ENCODE peak calls at places on chromosomes 13 and 19, in ten cellular contexts. L, A, C, M, J, V, P, W, N and U are unnamed samples.

GRCh38 chr19:48308695-48309586 is 16.4 kb upstream of the EMP3 start:
- DNase-seq in N (no peak), J (no peak), P (peak), W (no peak), V (no peak), M (peak), A (no peak), L (no peak), C (no peak), U (no peak)

GRCh38 chr19:8831373-8831772 is 731 bp downstream of the ZNF558 start:
- DNase-seq in J (no peak), C (no peak), L (no peak), W (no peak), A (no peak), N (no peak), M (no peak), V (no peak), P (peak), U (no peak)

GRCh38 chr19:46787331-46788100 is 878 bp downstream of the SLC1A5 start:
- DNase-seq in N (peak), C (no peak), A (peak), V (peak), L (peak), P (peak), W (no peak), J (no peak), M (peak), U (peak)

GRCh38 chr19:54481326-54481930 is 8.3 kb upstream of the CDC42EP5 start:
- DNase-seq in A (peak), P (peak), J (no peak), M (peak), W (no peak), V (no peak), N (no peak), L (no peak), C (peak), U (peak)

GRCh38 chr13:44174769-44175425 is 198.7 kb upstream of the SERP2 start:
- DNase-seq in M (no peak), L (peak), A (peak), N (no peak), V (peak), W (no peak), P (no peak), C (no peak), J (no peak), U (no peak)

GRCh38 chr19:12628040-12629022 is 17.6 kb downstream of the ZNF791 start:
- DNase-seq in A (peak), N (no peak), V (peak), L (peak), P (no peak), M (peak), J (no peak), C (no peak), W (no peak), U (no peak)

GRCh38 chr19:2962018-2962670 is 15.2 kb upstream of the TLE6 start:
- DNase-seq in N (no peak), A (peak), P (peak), J (no peak), C (peak), W (no peak), V (peak), M (peak), L (peak), U (peak)

GRCh38 chr19:10817291-10818038 is 18.5 kb downstream of the TMED1 start:
- DNase-seq in C (no peak), P (no peak), N (no peak), J (no peak), A (peak), M (peak), L (peak), V (peak), W (no peak), U (no peak)

GRCh38 chr13:109892101-109892500 is 105.7 kb upstream of the IRS2 start:
- DNase-seq in N (no peak), P (no peak), C (no peak), V (no peak), W (no peak), L (no peak), M (no peak), J (no peak), A (no peak), U (no peak)

GRCh38 chr19:23832717-23833327 is 74.1 kb upstream of the ZNF681 start:
- DNase-seq in P (no peak), J (no peak), N (no peak), W (no peak), V (no peak), M (no peak), C (no peak), A (no peak), L (no peak), U (no peak)

GRCh38 chr13:33242984-33243617 is 42.5 kb downstream of the STARD13 start:
- DNase-seq in J (no peak), N (no peak), P (no peak), C (no peak), V (no peak), A (no peak), W (no peak), M (no peak), L (no peak), U (no peak)

GRCh38 chr13:59677966-59678814 is 485.5 kb downstream of the DIAPH3 start:
- DNase-seq in L (peak), P (peak), V (peak), W (no peak), N (no peak), A (peak), J (peak), M (peak), C (peak), U (no peak)

GRCh38 chr19:7673995-7674667 is 2.8 kb upstream of the MCEMP1 start:
- DNase-seq in A (peak), L (peak), W (no peak), N (no peak), M (peak), P (peak), J (no peak), C (no peak), V (peak), U (peak)

GRCh38 chr19:55591555-55591954 is 7.8 kb downstream of the FIZ1 start:
- DNase-seq in V (no peak), J (no peak), W (no peak), A (no peak), C (no peak), N (no peak), M (peak), P (no peak), L (no peak), U (no peak)

GRCh38 chr13:46519177-46519576 is 33.8 kb upstream of the LRCH1 start:
- DNase-seq in V (no peak), A (no peak), C (no peak), P (no peak), L (no peak), W (no peak), N (no peak), M (no peak), J (no peak), U (no peak)

GRCh38 chr13:27137759-27138158 is 33.9 kb downstream of the USP12 start:
- DNase-seq in N (no peak), W (peak), V (no peak), C (no peak), J (no peak), L (no peak), A (no peak), P (no peak), M (peak), U (no peak)

GRCh38 chr19:12229990-12230389 is 64.7 kb downstream of the ZNF44 start:
- DNase-seq in J (no peak), V (no peak), W (no peak), M (no peak), P (no peak), C (no peak), N (no peak), L (no peak), A (no peak), U (no peak)

GRCh38 chr19:51726049-51726448 is 2.3 kb upstream of the HAS1 start:
- DNase-seq in M (peak), A (peak), N (no peak), W (peak), L (peak), V (peak), J (no peak), P (no peak), C (no peak), U (no peak)

GRCh38 chr19:13790354-13790753 is 4.9 kb upstream of the ZSWIM4 start:
- DNase-seq in V (no peak), C (no peak), J (no peak), M (no peak), W (no peak), A (peak), L (no peak), P (no peak), N (no peak), U (no peak)

GRCh38 chr19:48900477-48901452 is 653 bp downstream of the NUCB1 start:
- DNase-seq in V (peak), J (no peak), L (peak), M (peak), C (no peak), W (no peak), P (no peak), N (no peak), A (peak), U (no peak)

GRCh38 chr13:93951153-93951552 is 528.3 kb downstream of the DCT start:
- DNase-seq in M (peak), L (peak), C (no peak), W (no peak), A (peak), J (no peak), P (no peak), V (peak), N (no peak), U (no peak)

GRCh38 chr19:46646402-46646801 is 10.4 kb upstream of the GNG8 start:
- DNase-seq in M (no peak), L (no peak), N (no peak), A (no peak), C (no peak), V (no peak), W (no peak), J (no peak), P (no peak), U (no peak)

GRCh38 chr13:35549481-35549880 is 73.0 kb upstream of the MAB21L1 start:
- DNase-seq in V (peak), W (no peak), P (no peak), L (peak), C (peak), M (no peak), A (peak), N (no peak), J (peak), U (no peak)

GRCh38 chr13:110047511-110047910 is 259.4 kb downstream of the COL4A1 start:
- DNase-seq in J (peak), M (no peak), V (peak), A (peak), L (no peak), P (no peak), C (no peak), W (no peak), N (no peak), U (no peak)

GRCh38 chr13:35292329-35292728 is 184.2 kb downstream of the MAB21L1 start:
- DNase-seq in C (no peak), M (no peak), L (no peak), A (no peak), J (no peak), W (no peak), P (no peak), V (no peak), N (no peak), U (no peak)

GRCh38 chr13:42617262-42617661 is 43.3 kb downstream of the TNFSF11 start:
- DNase-seq in C (no peak), W (no peak), P (peak), J (no peak), L (no peak), A (no peak), V (no peak), M (no peak), N (no peak), U (no peak)

GRCh38 chr19:38564981-38565685 is 52.6 kb downstream of the MAP4K1 start:
- DNase-seq in C (no peak), V (no peak), W (no peak), N (peak), L (no peak), M (peak), P (peak), A (no peak), J (no peak), U (no peak)

GRCh38 chr19:9151367-9151766 is 11.2 kb downstream of the ZNF317 start:
- DNase-seq in C (no peak), V (no peak), W (no peak), J (no peak), N (no peak), M (no peak), P (no peak), L (no peak), A (no peak), U (no peak)

GRCh38 chr19:11203194-11204075 is 6.1 kb upstream of the KANK2 start:
- DNase-seq in N (peak), J (no peak), A (peak), V (peak), L (peak), P (peak), W (peak), C (peak), M (peak), U (peak)

DNA sequence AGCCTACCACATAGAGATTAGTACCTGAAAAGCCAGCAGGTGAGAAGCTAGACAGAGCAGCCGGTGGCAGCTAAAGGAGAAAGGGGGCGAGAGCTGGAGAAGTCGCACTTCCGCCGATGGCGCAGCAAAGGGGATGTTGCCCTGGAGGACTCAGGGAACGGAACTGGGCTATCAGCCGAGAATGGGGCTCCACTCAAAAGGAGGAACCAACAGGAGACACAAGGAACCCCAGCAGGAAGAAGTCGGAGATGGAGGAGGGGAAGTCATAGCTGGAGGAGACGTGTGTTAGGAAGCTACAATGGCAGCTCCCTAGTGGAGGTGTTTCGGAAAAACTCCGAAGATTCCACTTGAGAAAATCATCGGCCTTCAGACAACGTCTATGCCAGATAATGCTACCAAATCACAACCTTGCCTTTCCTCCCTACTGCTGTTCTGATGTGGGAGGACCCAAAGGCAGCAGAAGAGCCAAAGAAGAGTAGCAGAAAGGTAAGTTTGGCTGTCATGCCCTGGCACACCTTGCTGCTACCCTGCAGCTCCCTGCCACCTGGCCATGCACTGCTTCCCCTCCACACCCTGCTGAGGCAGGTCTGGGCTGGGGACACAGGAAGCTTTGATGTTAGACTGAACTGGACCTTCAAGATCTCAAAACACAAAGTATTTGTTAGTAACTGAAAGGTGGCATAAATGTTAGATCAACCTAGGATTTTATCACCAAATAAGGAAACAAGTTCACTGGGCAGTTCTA is 127.9 kb downstream of the DLEU7 start:
- DNase-seq in M (no peak), N (no peak), A (no peak), V (no peak), W (no peak), P (no peak), C (no peak), J (no peak), L (no peak), U (no peak)
- TF ChIP-seq CTCF in M (no peak), N (no peak), A (no peak), V (no peak), W (no peak), P (no peak), C (no peak), J (no peak), L (no peak), U (no peak)

GRCh38 chr19:17751103-17751911 is at the start of gene FCHO1:
- DNase-seq in A (no peak), V (no peak), W (no peak), J (no peak), N (peak), P (no peak), C (peak), M (no peak), L (no peak), U (no peak)
- TF ChIP-seq CTCF in A (no peak), V (no peak), W (no peak), J (no peak), N (no peak), P (no peak), C (no peak), M (no peak), L (no peak), U (no peak)

GRCh38 chr19:34639491-34640085 is 37.4 kb downstream of the SCGB2B2 start:
- DNase-seq in W (no peak), V (peak), M (peak), P (peak), A (peak), J (peak), N (no peak), L (peak), C (peak), U (peak)
- TF ChIP-seq CTCF in W (peak), V (peak), M (peak), P (peak), A (peak), J (peak), N (peak), L (peak), C (peak), U (peak)

DNA sequence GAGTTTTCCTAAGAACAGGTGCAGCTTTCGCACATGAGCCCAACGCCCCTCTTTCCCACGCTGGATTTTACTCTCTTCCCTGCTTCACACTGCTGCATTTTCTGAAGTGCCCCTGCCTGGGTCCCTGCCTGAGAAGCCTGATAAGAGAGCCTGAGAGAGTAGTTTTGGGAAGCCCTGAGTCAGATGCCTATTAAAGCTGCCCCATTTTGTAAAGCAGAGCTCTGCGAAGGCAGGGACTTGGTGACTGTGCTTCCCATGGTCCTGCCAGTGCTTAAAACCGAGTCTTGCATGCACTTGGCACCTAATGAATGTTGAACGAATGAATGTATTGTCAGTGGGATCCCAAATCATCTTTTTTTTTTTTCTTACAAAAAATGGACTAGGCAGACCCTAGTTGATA is 18.2 kb downstream of the FGF9 start:
- DNase-seq in C (no peak), N (no peak), P (no peak), A (no peak), L (no peak), M (no peak), W (no peak), V (no peak), J (no peak), U (no peak)
- TF ChIP-seq CTCF in C (no peak), N (no peak), P (no peak), A (no peak), L (no peak), M (no peak), W (no peak), V (no peak), J (no peak), U (no peak)

GRCh38 chr19:22545751-22546150 is 88.4 kb upstream of the ZNF492 start:
- DNase-seq in A (peak), N (no peak), L (no peak), W (peak), P (peak), M (peak), C (peak), V (no peak), J (no peak), U (no peak)
- TF ChIP-seq CTCF in A (peak), N (no peak), L (peak), W (peak), P (peak), M (peak), C (peak), V (no peak), J (no peak), U (peak)

DNA sequence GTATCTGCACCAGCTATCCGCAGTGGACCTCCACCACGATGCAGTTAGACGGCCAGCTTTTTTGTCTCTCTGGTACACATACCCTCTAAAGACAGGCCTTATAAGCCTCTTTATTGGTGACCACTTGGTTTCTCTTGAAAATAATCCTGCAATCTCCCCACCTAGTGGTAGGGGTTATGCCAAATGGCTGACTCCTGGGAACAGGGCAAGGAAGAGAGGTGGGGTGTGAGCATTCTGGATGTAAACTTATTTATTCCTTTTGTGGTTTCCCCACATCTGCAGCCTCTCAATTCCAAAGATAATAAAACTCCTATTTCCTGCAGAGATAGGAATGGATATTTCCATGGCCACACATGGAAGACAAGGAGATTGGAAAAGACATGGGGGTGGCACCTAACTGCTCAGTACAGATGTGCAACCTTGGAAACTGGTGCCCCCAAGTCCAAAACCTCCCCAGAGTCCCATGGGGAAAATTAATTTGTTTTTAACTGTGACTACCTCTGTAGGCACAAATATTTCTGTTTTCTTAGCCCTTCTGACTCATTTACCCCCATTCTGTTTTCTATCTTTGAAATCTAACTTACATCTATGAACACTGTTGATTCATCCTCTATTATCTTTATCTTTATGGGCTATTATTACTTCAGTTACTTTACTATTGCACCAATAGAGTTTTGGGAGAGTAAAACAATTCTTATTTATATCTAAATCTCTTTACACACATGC is 112.7 kb upstream of the TSHZ3 start:
- DNase-seq in C (no peak), P (no peak), J (no peak), A (peak), L (peak), V (no peak), N (no peak), W (no peak), M (peak), U (no peak)
- TF ChIP-seq CTCF in C (no peak), P (no peak), J (no peak), A (peak), L (peak), V (peak), N (no peak), W (no peak), M (peak), U (no peak)

DNA sequence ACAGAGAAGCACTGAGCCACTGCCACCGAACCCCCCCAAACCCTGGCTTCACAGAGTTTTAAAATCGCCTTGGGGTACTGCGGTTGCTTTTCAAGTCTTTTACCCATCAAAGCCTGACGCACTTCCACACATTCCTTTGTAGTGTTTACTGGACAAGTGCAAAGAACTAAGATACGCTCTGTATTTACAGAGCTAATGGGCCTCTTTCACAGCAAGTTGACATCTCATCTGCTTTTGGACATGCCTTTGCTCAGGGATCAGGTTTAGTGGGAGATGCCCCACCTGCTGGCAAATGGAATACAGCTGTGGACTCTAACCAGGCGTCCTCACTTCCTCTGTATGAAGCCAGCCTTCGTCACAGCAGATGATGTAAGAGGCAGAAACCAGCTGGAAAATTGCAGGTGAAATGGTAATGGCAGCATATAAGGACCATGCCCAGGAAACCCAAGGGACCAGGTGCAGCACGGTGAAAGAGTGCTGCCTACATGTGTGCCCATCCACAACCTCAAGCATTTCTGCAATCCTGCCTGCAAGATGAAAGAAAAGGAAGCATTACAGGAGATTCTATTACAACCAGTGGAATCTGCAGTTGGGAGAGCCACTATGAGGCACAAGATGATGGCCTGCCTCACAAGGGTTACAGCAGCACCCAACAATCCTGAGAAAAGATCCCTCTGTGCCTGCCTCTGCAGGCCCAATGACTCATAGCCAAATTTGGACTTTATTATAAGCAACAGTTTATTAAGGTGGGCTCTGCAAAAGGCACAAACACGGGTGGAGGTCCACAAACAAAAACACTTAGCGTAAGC is 34.7 kb downstream of the BRD4 start:
- DNase-seq in M (peak), W (no peak), J (no peak), N (no peak), L (peak), P (no peak), C (no peak), A (peak), V (peak), U (no peak)
- TF ChIP-seq CTCF in M (no peak), W (no peak), J (peak), N (no peak), L (peak), P (peak), C (no peak), A (peak), V (peak), U (no peak)